ENCODE peak calls at places on chromosomes 12 and 14, in five cellular contexts. L is stimulated activated naive CD4-positive, alpha-beta T cell; O is A172; M is CD4-positive, alpha-beta T cell; V is T1000. F is an unnamed sample.

GRCh38 chr14:55000381-55000780 is 26.5 kb downstream of the WDHD1 start:
- DNase-seq in M (no peak), V (no peak), O (no peak), L (no peak), F (no peak)

GRCh38 chr14:31449971-31450610 is 7.2 kb downstream of the DTD2 start:
- DNase-seq in M (no peak), V (no peak), L (no peak), O (peak; percentile 3), F (no peak)

GRCh38 chr12:122096591-122097149 is 18.1 kb downstream of the MLXIP start:
- DNase-seq in V (no peak), O (no peak), M (no peak), L (no peak), F (peak; percentile 80)

GRCh38 chr12:130953783-130954543 is at the start of gene ADGRD1:
- DNase-seq in O (peak; percentile 4), L (no peak), V (no peak), M (no peak), F (no peak)

GRCh38 chr14:98198385-98198784 is 1073.6 kb downstream of the BCL11B start:
- DNase-seq in V (no peak), M (no peak), L (peak; percentile 26), O (no peak), F (peak; percentile 60)

GRCh38 chr12:76519538-76519937 is 40.0 kb downstream of the OSBPL8 start:
- DNase-seq in L (no peak), V (no peak), M (no peak), O (peak; percentile 65), F (no peak)

GRCh38 chr14:68823434-68824206 is 30.8 kb upstream of the ZFP36L1 start:
- DNase-seq in M (no peak), L (no peak), O (no peak), V (no peak), F (peak; percentile 17)

GRCh38 chr14:98580131-98580678 is 691.8 kb downstream of the BCL11B start:
- DNase-seq in M (no peak), V (no peak), O (no peak), L (peak; percentile 16), F (no peak)

GRCh38 chr12:47370421-47370820 is 290.7 kb upstream of the AMIGO2 start:
- DNase-seq in L (no peak), V (no peak), O (no peak), M (no peak), F (no peak)

GRCh38 chr12:13093191-13093849 is 10.1 kb downstream of the GSG1 start:
- DNase-seq in M (no peak), L (no peak), O (no peak), V (no peak), F (no peak)

GRCh38 chr12:92059976-92060375 is 85.7 kb downstream of the BTG1 start:
- DNase-seq in L (no peak), V (no peak), O (peak; percentile 72), M (no peak), F (peak; percentile 25)

GRCh38 chr12:47612953-47613352 is 92.9 kb downstream of the RPAP3 start:
- DNase-seq in M (no peak), O (no peak), L (no peak), V (no peak), F (no peak)

GRCh38 chr12:67042697-67043131 is 226.4 kb upstream of the CAND1 start:
- DNase-seq in M (no peak), L (no peak), O (peak; percentile 83), V (no peak), F (no peak)

GRCh38 chr12:18926188-18926587 is 188.3 kb downstream of the CAPZA3 start:
- DNase-seq in M (no peak), L (no peak), O (no peak), V (no peak), F (no peak)

GRCh38 chr12:19410639-19411184 is 28.6 kb upstream of the AEBP2 start:
- DNase-seq in M (no peak), L (no peak), O (no peak), V (no peak), F (no peak)

GRCh38 chr14:33617154-33617553 is 333.7 kb downstream of the EGLN3 start:
- DNase-seq in V (peak; percentile 13), L (no peak), M (no peak), O (peak; percentile 55), F (peak; percentile 24)

GRCh38 chr12:99201906-99202645 is 445.5 kb upstream of the GARIN6 start:
- DNase-seq in O (no peak), M (no peak), L (no peak), V (no peak), F (no peak)

GRCh38 chr12:30694971-30695326 is 720 bp downstream of the IPO8 start:
- DNase-seq in O (peak; percentile 30), V (no peak), L (peak; percentile 29), M (no peak), F (peak; percentile 11)

GRCh38 chr12:108581311-108582227 is 16.3 kb downstream of the TMEM119 start:
- DNase-seq in O (no peak), M (no peak), V (no peak), L (no peak), F (no peak)

GRCh38 chr12:127501916-127502315 is 765.1 kb upstream of the TMEM132C start:
- DNase-seq in L (no peak), O (no peak), M (no peak), V (no peak), F (no peak)

GRCh38 chr12:130227641-130228040 is 65.4 kb downstream of the FZD10 start:
- DNase-seq in O (no peak), V (no peak), M (no peak), L (no peak), F (no peak)

GRCh38 chr14:85459361-85459760 is 70.6 kb upstream of the FLRT2 start:
- DNase-seq in M (no peak), V (no peak), L (no peak), O (no peak), F (no peak)

GRCh38 chr12:15050664-15051063 is 77.8 kb downstream of the PDE6H start:
- DNase-seq in V (no peak), O (no peak), M (peak; percentile 7), L (no peak), F (no peak)

GRCh38 chr14:70908918-70909641 is 1.8 kb downstream of the PCNX1 start:
- DNase-seq in V (no peak), M (no peak), O (no peak), L (no peak), F (no peak)

F was measured in RCC 7860.